ENCODE peak calls at places on chromosomes 11 and 22, in seven cellular contexts. E is IMR-90, G is right lobe of liver, L is Peyer's patch, A is A549, P is adrenal gland, I is gastrocnemius medialis. S is an unnamed sample.

GRCh38 chr11:119237515-119237914 is 31.4 kb downstream of the CBL start:
- DNase-seq in E (no peak), G (no peak), L (no peak), A (no peak), P (no peak), I (no peak), S (no peak)

GRCh38 chr11:36037031-36037430 is 93.2 kb downstream of the LDLRAD3 start:
- DNase-seq in E (peak; percentile 43), G (peak; percentile 59), L (no peak), A (no peak), P (peak; percentile 63), I (peak; percentile 23), S (no peak)

GRCh38 chr11:217704-218103 is 10.2 kb downstream of the RIC8A start:
- DNase-seq in E (no peak), G (no peak), L (no peak), A (no peak), P (no peak), I (no peak), S (no peak)

GRCh38 chr11:9905562-9905961 is 241.7 kb downstream of the SWAP70 start:
- DNase-seq in E (no peak), G (no peak), L (no peak), A (no peak), P (no peak), I (no peak), S (no peak)

GRCh38 chr22:49951001-49951677 is 9.4 kb upstream of the PIM3 start:
- DNase-seq in E (peak; percentile 64), G (no peak), L (peak; percentile 52), A (no peak), P (no peak), I (no peak), S (no peak)

GRCh38 chr22:24566899-24567511 is 11.2 kb downstream of the SNRPD3 start:
- DNase-seq in E (no peak), G (no peak), L (no peak), A (no peak), P (no peak), I (no peak), S (no peak)

GRCh38 chr11:3193373-3194015 is 25.1 kb downstream of the MRGPRG start:
- DNase-seq in E (no peak), G (peak; percentile 45), L (no peak), A (no peak), P (no peak), I (no peak), S (no peak)

GRCh38 chr11:24383137-24383536 is 113.7 kb upstream of the LUZP2 start:
- DNase-seq in E (no peak), G (no peak), L (no peak), A (no peak), P (no peak), I (no peak), S (no peak)

GRCh38 chr22:20611418-20611817 is 104.0 kb downstream of the MED15 start:
- DNase-seq in E (no peak), G (no peak), L (no peak), A (no peak), P (no peak), I (no peak), S (no peak)

GRCh38 chr11:5694642-5695041 is 5.1 kb downstream of the TRIM22 start:
- DNase-seq in E (no peak), G (no peak), L (no peak), A (no peak), P (no peak), I (no peak), S (no peak)

GRCh38 chr11:10906521-10906920 is 48.7 kb upstream of the ZBED5 start:
- DNase-seq in E (peak; percentile 56), G (no peak), L (no peak), A (no peak), P (no peak), I (no peak), S (no peak)

GRCh38 chr22:46001426-46002106 is 24.6 kb upstream of the WNT7B start:
- DNase-seq in E (no peak), G (peak; percentile 56), L (no peak), A (no peak), P (no peak), I (no peak), S (no peak)

GRCh38 chr11:26971961-26972360 is 22.0 kb upstream of the FIBIN start:
- DNase-seq in E (peak; percentile 61), G (no peak), L (no peak), A (no peak), P (no peak), I (no peak), S (no peak)

GRCh38 chr22:35575116-35575748 is 34.6 kb downstream of the RASD2 start:
- DNase-seq in E (no peak), G (no peak), L (no peak), A (no peak), P (no peak), I (no peak), S (no peak)

GRCh38 chr11:47393163-47394049 is 15.0 kb upstream of the SLC39A13 start:
- DNase-seq in E (peak; percentile 88), G (peak; percentile 72), L (peak; percentile 42), A (no peak), P (no peak), I (peak; percentile 77), S (no peak)

DNA sequence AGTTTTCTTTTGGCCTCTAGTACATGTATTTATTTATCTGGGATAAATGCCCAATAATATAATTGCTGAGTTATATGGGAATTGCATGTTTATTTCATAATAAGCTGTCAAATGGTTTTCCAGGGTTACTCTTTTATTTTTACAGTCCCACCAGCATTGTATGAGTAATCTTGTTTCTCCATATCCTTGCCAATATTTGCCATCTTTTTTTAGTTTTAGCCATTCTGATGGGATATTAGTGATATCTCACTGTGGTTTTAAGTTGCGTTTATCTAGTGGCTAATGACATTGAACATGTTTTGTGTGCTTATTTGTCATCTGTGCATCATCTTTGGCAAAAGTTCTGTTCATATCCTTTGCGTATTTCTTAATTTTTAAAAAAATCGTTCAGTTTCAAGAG is 372.8 kb upstream of the CCDC179 start:
- DNase-seq in E (peak; percentile 76), G (no peak), L (no peak), A (no peak), P (no peak), I (no peak), S (no peak)
- TF ChIP-seq POLR2A in E (no peak), G (no peak), L (no peak), A (no peak), P (no peak), I (no peak), S (no peak)

GRCh38 chr11:68002575-68002942 is 1.3 kb downstream of the UNC93B1 start:
- DNase-seq in E (no peak), G (no peak), L (peak; percentile 75), A (no peak), P (no peak), I (no peak), S (no peak)
- H3K4me3 ChIP-seq in E (no peak overlapping the region), G (peak overlapping the region; percentile 80), L (peak overlapping the region; percentile 99), A (peak overlapping the region; percentile 97), P (peak overlapping the region; percentile 92), I (no peak overlapping the region), S (no peak overlapping the region)

GRCh38 chr22:37193629-37194191 is 5.7 kb upstream of the C1QTNF6 start:
- DNase-seq in E (peak; percentile 36), G (no peak), L (peak; percentile 38), A (no peak), P (peak; percentile 74), I (no peak), S (no peak)
- H3K27ac ChIP-seq in E (no peak overlapping the region), G (peak overlapping the region; percentile 36), L (peak overlapping the region; percentile 59), A (peak overlapping the region; percentile 99), P (peak overlapping the region; percentile 95), I (peak overlapping the region; percentile 5), S (peak overlapping the region; percentile 4)

DNA sequence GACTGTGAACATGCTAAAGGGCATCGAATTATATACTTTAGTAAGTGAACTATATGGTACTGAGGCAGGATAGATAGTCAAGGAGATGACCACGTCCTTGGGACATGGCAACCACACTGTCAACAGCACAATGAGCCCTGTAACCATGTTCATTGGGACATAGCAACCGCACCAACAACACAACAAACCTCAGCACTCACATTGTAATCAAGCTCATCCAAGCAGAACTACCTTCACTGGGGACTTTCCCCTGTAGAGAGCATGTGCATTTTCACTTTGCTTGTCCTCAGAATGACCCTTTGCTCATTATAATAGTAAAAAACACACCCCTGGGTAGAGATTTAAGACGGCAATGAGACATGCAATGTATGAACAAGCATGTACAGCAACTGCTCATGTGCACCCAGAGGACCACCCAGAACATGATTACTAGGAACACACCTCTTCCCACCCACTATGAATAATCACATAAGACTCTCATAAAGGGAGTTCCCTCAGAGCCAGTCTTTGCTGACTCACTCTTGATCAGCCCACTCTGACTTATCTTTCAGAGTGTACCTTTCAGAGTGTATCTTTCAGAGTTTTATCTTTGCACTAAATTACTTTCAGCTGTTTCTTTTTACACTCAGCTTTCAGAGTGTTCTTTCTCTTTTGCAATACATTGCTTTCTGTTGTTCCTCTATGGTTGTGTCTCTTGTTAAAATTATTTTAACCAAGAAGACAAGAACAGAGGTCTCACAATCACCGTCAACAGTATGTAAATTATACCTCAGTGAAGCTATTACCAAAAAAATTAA is 4.1 kb upstream of the PLAAT2 start:
- DNase-seq in E (peak; percentile 88), G (no peak), L (peak; percentile 71), A (peak; percentile 66), P (no peak), I (peak; percentile 28), S (no peak)
- TF ChIP-seq POLR2A in E (no peak), G (no peak), L (peak; percentile 10), A (no peak), P (no peak), I (no peak), S (no peak)

GRCh38 chr11:45354976-45355705 is 69.0 kb upstream of the SYT13 start:
- DNase-seq in E (peak; percentile 41), G (peak; percentile 72), L (peak; percentile 87), A (peak; percentile 48), P (peak; percentile 90), I (peak; percentile 67), S (no peak)

GRCh38 chr11:45361551-45361950 is 75.4 kb upstream of the SYT13 start:
- DNase-seq in E (no peak), G (no peak), L (no peak), A (no peak), P (peak; percentile 1), I (no peak), S (no peak)

DNA sequence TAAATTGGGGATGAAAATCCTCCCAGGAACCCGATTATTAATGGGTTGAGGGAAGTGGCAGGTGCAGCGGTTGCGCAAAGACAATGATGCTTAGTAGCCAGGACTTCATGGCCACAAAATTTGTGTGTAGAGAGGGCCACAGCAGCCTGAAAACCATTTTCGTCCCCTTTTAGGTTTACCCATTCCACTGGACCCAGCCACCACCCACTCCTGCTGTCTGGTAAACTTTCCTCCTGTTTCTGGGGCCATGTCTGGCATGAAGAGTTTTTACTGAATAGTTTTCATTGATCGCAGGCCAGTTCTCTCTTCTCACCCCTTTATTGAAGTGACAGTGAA is 69.5 kb upstream of the SYT13 start:
- DNase-seq in E (no peak), G (no peak), L (no peak), A (no peak), P (no peak), I (no peak), S (no peak)
- H3K4me3 ChIP-seq in E (peak overlapping the region; percentile 34), G (peak overlapping the region; percentile 61), L (peak overlapping the region; percentile 57), A (peak overlapping the region; percentile 50), P (peak overlapping the region; percentile 78), I (peak overlapping the region; percentile 81), S (peak overlapping the region; percentile 62)